ENCODE peak calls at places on chromosomes 3 and 15, in four cellular contexts. E is hepatocyte, W is astrocyte, X is SK-N-SH. Q is an unnamed sample.

GRCh38 chr15:67520276-67520975 is 505 bp upstream of the C15orf61 start:
- DNase-seq in X (no peak), E (no peak), W (no peak), Q (no peak)

GRCh38 chr3:73120710-73121109 is 59.3 kb downstream of the EBLN2 start:
- DNase-seq in W (no peak), X (no peak), E (no peak), Q (no peak)

GRCh38 chr3:153087595-153088566 is 74.1 kb upstream of the RAP2B start:
- DNase-seq in E (no peak), X (no peak), W (peak; percentile 75), Q (peak; percentile 52)

GRCh38 chr3:180383332-180384020 is 218.5 kb upstream of the TTC14 start:
- DNase-seq in W (no peak), E (no peak), X (no peak), Q (peak; percentile 52)

GRCh38 chr15:47756872-47757271 is 39.6 kb downstream of the SEMA6D start:
- DNase-seq in W (peak; percentile 84), E (peak; percentile 51), X (no peak), Q (peak; percentile 76)

GRCh38 chr3:145087038-145087437 is 1073.9 kb downstream of the PLOD2 start:
- DNase-seq in X (no peak), E (no peak), W (no peak), Q (no peak)

GRCh38 chr3:86249833-86250232 is 741.1 kb downstream of the VGLL3 start:
- DNase-seq in E (no peak), X (no peak), W (no peak), Q (no peak)

GRCh38 chr15:92903956-92904831 is 4.1 kb downstream of the CHD2 start:
- DNase-seq in E (peak; percentile 99), X (peak; percentile 94), W (peak; percentile 93), Q (peak; percentile 99)

GRCh38 chr3:74643636-74644035 is 29.2 kb upstream of the CNTN3 start:
- DNase-seq in W (no peak), X (peak; percentile 54), E (peak; percentile 69), Q (no peak)

GRCh38 chr15:37016287-37016686 is 84.1 kb downstream of the MEIS2 start:
- DNase-seq in E (no peak), X (no peak), W (peak; percentile 95), Q (no peak)

GRCh38 chr3:24299801-24300626 is 194.6 kb downstream of the THRB start:
- DNase-seq in E (peak; percentile 16), W (peak; percentile 72), X (no peak), Q (peak; percentile 88)

GRCh38 chr15:52651868-52652267 is 27.3 kb downstream of the ATOSA start:
- DNase-seq in X (peak; percentile 71), W (peak; percentile 96), E (peak; percentile 84), Q (peak; percentile 85)

GRCh38 chr3:99866167-99866810 is 48.6 kb downstream of the CMSS1 start:
- DNase-seq in W (peak; percentile 90), X (no peak), E (no peak), Q (peak; percentile 77)

GRCh38 chr3:36763850-36764703 is at the start of gene DCLK3:
- DNase-seq in E (peak; percentile 37), W (no peak), X (peak; percentile 84), Q (no peak)

GRCh38 chr3:72907851-72908620 is 20.2 kb downstream of the GXYLT2 start:
- DNase-seq in X (no peak), E (peak; percentile 36), W (peak; percentile 96), Q (peak; percentile 37)

GRCh38 chr3:48727511-48727910 is 10.5 kb upstream of the IP6K2 start:
- DNase-seq in X (no peak), W (no peak), E (no peak), Q (no peak)

GRCh38 chr15:43800286-43801136 is at the start of gene HYPK:
- DNase-seq in X (peak; percentile 91), E (peak; percentile 95), W (peak; percentile 74), Q (peak; percentile 77)

GRCh38 chr15:47289667-47290066 is 427.6 kb upstream of the SEMA6D start:
- DNase-seq in X (no peak), E (no peak), W (no peak), Q (no peak)

GRCh38 chr15:80179025-80179759 is 26.4 kb downstream of the FAH start:
- DNase-seq in W (peak; percentile 93), X (no peak), E (no peak), Q (peak; percentile 91)

GRCh38 chr3:58022490-58022889 is 14.3 kb downstream of the FLNB start:
- DNase-seq in X (no peak), W (no peak), E (no peak), Q (peak; percentile 69)

GRCh38 chr3:22713936-22714335 is 489.2 kb upstream of the UBE2E2 start:
- DNase-seq in W (peak; percentile 94), E (peak; percentile 48), X (no peak), Q (peak; percentile 85)

GRCh38 chr3:183554377-183554776 is 1.1 kb downstream of the KLHL6 start:
- DNase-seq in W (no peak), E (no peak), X (no peak), Q (peak; percentile 26)

GRCh38 chr15:31306426-31307269 is 20.0 kb upstream of the KLF13 start:
- DNase-seq in E (peak; percentile 1), X (no peak), W (peak; percentile 10), Q (peak; percentile 12)

GRCh38 chr3:72133329-72134011 is 348.5 kb upstream of the PROK2 start:
- DNase-seq in E (no peak), W (no peak), X (no peak), Q (no peak)

GRCh38 chr3:147404800-147405551 is 1.4 kb downstream of the ZIC4 start:
- DNase-seq in E (no peak), X (no peak), W (no peak), Q (no peak)

GRCh38 chr15:31471731-31472430 is 145.2 kb downstream of the KLF13 start:
- DNase-seq in W (peak; percentile 97), E (no peak), X (no peak), Q (peak; percentile 32)

GRCh38 chr15:65362491-65362890 is 15.3 kb downstream of the IGDCC3 start:
- DNase-seq in W (no peak), E (no peak), X (no peak), Q (no peak)

GRCh38 chr3:87125116-87125515 is 102.0 kb upstream of the CHMP2B start:
- DNase-seq in X (no peak), W (no peak), E (no peak), Q (no peak)

GRCh38 chr15:34754171-34754580 is 622 bp downstream of the GJD2 start:
- DNase-seq in W (no peak), E (no peak), X (peak; percentile 62), Q (no peak)

GRCh38 chr3:36058404-36059035 is 321.8 kb upstream of the STAC start:
- DNase-seq in E (no peak), W (no peak), X (no peak), Q (no peak)

GRCh38 chr3:191363221-191363620 is 32.9 kb upstream of the UTS2B start:
- DNase-seq in W (no peak), X (no peak), E (no peak), Q (peak; percentile 68)

GRCh38 chr3:14019459-14019858 is 105.2 kb downstream of the CHCHD4 start:
- DNase-seq in W (no peak), X (no peak), E (no peak), Q (no peak)

GRCh38 chr15:100714749-100715342 is 112.5 kb downstream of the ASB7 start:
- DNase-seq in W (no peak), X (no peak), E (no peak), Q (no peak)
- H3K4me3 ChIP-seq in W (no peak overlapping the region), X (no peak overlapping the region), E (no peak overlapping the region), Q (no peak overlapping the region)

GRCh38 chr3:124770341-124771082 is 40.3 kb downstream of the UMPS start:
- DNase-seq in W (no peak), E (peak; percentile 70), X (peak; percentile 85), Q (no peak)

GRCh38 chr3:124767259-124767658 is 37.0 kb downstream of the UMPS start:
- DNase-seq in W (no peak), X (no peak), E (no peak), Q (no peak)

GRCh38 chr3:124769462-124769861 is 39.2 kb downstream of the UMPS start:
- DNase-seq in E (no peak), W (no peak), X (no peak), Q (no peak)

GRCh38 chr3:124767691-124768090 is 37.4 kb downstream of the UMPS start:
- DNase-seq in X (no peak), E (no peak), W (no peak), Q (no peak)

DNA sequence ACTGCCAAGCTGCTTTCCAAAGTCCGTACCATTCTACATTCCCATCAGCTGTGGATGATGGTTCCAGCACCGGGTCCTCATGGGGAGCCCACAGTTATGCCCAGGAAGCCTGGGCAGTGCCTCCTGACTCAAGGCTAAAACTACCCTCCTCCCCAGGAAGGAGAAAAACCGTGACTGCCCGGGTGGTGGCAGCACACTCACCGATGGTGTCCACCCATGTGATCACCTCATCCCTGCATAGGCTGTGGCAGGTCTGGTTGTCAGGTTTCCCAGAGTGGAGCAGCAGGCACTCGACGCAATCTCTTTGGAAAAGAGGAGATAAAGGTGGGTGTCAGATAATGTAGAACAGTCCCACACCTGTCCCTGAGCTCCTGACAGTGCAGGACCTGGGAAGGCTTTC is 38.6 kb downstream of the UMPS start:
- DNase-seq in X (peak; percentile 40), E (peak; percentile 35), W (no peak), Q (peak; percentile 32)
- TF ChIP-seq CTCF in X (peak; percentile 29), E (peak; percentile 31), W (peak; percentile 4), Q (peak; percentile 34)

DNA sequence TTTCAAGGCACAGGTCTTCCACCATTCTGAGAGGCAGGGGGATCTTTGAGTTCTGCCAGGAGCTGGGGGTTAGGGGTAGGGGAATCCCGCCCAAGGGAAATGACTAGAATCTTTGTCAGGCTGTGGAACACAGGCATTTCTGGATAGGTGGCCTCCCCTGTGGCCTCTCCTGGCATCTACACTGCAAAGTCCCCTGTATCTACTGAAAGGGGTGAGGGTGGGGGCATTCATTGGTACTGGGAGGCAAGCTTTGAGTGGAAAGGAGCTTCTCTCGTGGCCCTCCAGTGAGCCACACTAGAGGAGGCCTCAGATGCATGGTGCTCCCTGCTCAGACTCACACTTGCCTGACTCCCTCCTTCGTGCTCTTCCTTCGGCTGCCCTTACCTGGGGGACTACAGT is 59.9 kb downstream of the CCNL1 start:
- DNase-seq in W (no peak), E (no peak), X (no peak), Q (no peak)
- H2AFZ ChIP-seq in W (no peak overlapping the region), E (no peak overlapping the region), X (no peak overlapping the region), Q (peak overlapping the region; percentile 6)

GRCh38 chr15:38557855-38558713 is 6.5 kb downstream of the RASGRP1 start:
- DNase-seq in W (no peak), X (no peak), E (no peak), Q (no peak)
- H3K4me3 ChIP-seq in W (no peak overlapping the region), X (no peak overlapping the region), E (no peak overlapping the region), Q (no peak overlapping the region)

GRCh38 chr15:32704343-32705076 is 13.3 kb upstream of the GREM1 start:
- DNase-seq in X (no peak), E (no peak), W (peak; percentile 87), Q (no peak)

GRCh38 chr15:32700501-32701150 is 17.2 kb upstream of the GREM1 start:
- DNase-seq in E (peak; percentile 48), W (no peak), X (no peak), Q (no peak)

GRCh38 chr15:32705450-32705849 is 12.4 kb upstream of the GREM1 start:
- DNase-seq in W (no peak), E (no peak), X (no peak), Q (no peak)

GRCh38 chr15:32698773-32699390 is 18.9 kb upstream of the GREM1 start:
- DNase-seq in W (no peak), X (no peak), E (no peak), Q (no peak)

GRCh38 chr15:32701863-32702262 is 15.9 kb upstream of the GREM1 start:
- DNase-seq in X (no peak), E (no peak), W (no peak), Q (no peak)
- TF ChIP-seq CTCF in X (no peak), E (no peak), W (no peak), Q (no peak)

Q was measured in mammary epithelial cell.